ENCODE peak calls at places on chromosome 22, in six cellular contexts. I, P, K, M, E and V are unnamed samples.

GRCh38 chr22:46517255-46517761 is 20.1 kb downstream of the CELSR1 start:
- DNase-seq in I (no peak), P (no peak), E (no peak), M (no peak), K (peak; percentile 69), V (no peak)

GRCh38 chr22:23402275-23403151 is 177.6 kb downstream of the IGLL1 start:
- DNase-seq in I (peak; percentile 19), P (peak; percentile 82), K (peak; percentile 88), M (peak; percentile 84), E (no peak), V (no peak)

GRCh38 chr22:45805413-45805812 is 133.8 kb downstream of the ATXN10 start:
- DNase-seq in E (peak; percentile 72), K (no peak), P (no peak), I (no peak), M (no peak), V (no peak)

GRCh38 chr22:39178206-39179111 is 26.0 kb upstream of the CBX7 start:
- DNase-seq in M (no peak), P (no peak), K (no peak), E (peak; percentile 68), I (peak; percentile 43), V (no peak)

GRCh38 chr22:37109242-37109917 is at the start of gene TMPRSS6:
- DNase-seq in E (no peak), I (no peak), P (no peak), K (peak; percentile 72), M (no peak), V (no peak)

GRCh38 chr22:27378994-27379393 is 422.6 kb downstream of the MN1 start:
- DNase-seq in E (no peak), I (no peak), K (no peak), P (no peak), M (peak; percentile 53), V (no peak)

GRCh38 chr22:30863161-30863833 is 105.3 kb downstream of the MORC2 start:
- DNase-seq in K (peak; percentile 30), P (no peak), M (peak; percentile 3), E (no peak), I (peak; percentile 21), V (no peak)

GRCh38 chr22:25786165-25786564 is 44.2 kb downstream of the MYO18B start:
- DNase-seq in M (no peak), K (no peak), E (no peak), I (no peak), P (no peak), V (no peak)

GRCh38 chr22:30695351-30695762 is 683 bp downstream of the OSBP2 start:
- DNase-seq in P (no peak), M (peak; percentile 35), I (no peak), K (no peak), E (no peak), V (no peak)

GRCh38 chr22:46425011-46425410 is 89.5 kb downstream of the TRMU start:
- DNase-seq in P (no peak), E (peak; percentile 57), I (peak; percentile 72), K (no peak), M (no peak), V (no peak)

GRCh38 chr22:29202231-29203192 is 3.2 kb upstream of the EMID1 start:
- DNase-seq in E (no peak), P (peak; percentile 24), K (peak; percentile 84), M (no peak), I (peak; percentile 55), V (peak; percentile 42)

GRCh38 chr22:17303840-17304779 is 65.2 kb upstream of the CECR2 start:
- DNase-seq in M (no peak), P (no peak), K (no peak), E (no peak), I (no peak), V (no peak)

GRCh38 chr22:45903355-45904149 is 73.4 kb downstream of the WNT7B start:
- DNase-seq in M (peak; percentile 48), E (peak; percentile 59), I (peak; percentile 69), K (no peak), P (no peak), V (no peak)

GRCh38 chr22:30905696-30906341 is 62.8 kb downstream of the MORC2 start:
- DNase-seq in M (no peak), P (no peak), I (no peak), K (no peak), E (no peak), V (no peak)

GRCh38 chr22:38032681-38033521 is 24.3 kb upstream of the PICK1 start:
- DNase-seq in M (no peak), K (peak; percentile 43), E (peak; percentile 66), I (peak; percentile 90), P (peak; percentile 53), V (peak; percentile 38)

GRCh38 chr22:16601437-16602223 is 9.0 kb upstream of the CCT8L2 start:
- DNase-seq in M (peak; percentile 18), I (no peak), P (no peak), K (peak; percentile 83), E (peak; percentile 15), V (peak; percentile 45)

GRCh38 chr22:37442537-37442936 is 15.3 kb upstream of the ELFN2 start:
- DNase-seq in P (peak; percentile 49), I (peak; percentile 45), E (peak; percentile 35), K (no peak), M (no peak), V (no peak)

GRCh38 chr22:37237371-37238268 is 6.4 kb downstream of the RAC2 start:
- DNase-seq in I (peak; percentile 41), M (no peak), E (peak; percentile 43), K (peak; percentile 44), P (no peak), V (peak; percentile 27)

GRCh38 chr22:40345801-40346177 is 511 bp upstream of the ADSL start:
- DNase-seq in K (peak; percentile 86), I (no peak), M (no peak), P (no peak), E (no peak), V (no peak)

GRCh38 chr22:48141301-48141700 is 1378.9 kb downstream of the TBC1D22A start:
- DNase-seq in I (no peak), E (no peak), P (no peak), M (no peak), K (no peak), V (no peak)

GRCh38 chr22:21032037-21032842 is at the start of gene SLC7A4:
- DNase-seq in P (no peak), K (peak; percentile 81), M (no peak), I (no peak), E (no peak), V (peak; percentile 44)

GRCh38 chr22:46406349-46406748 is 70.8 kb downstream of the TRMU start:
- DNase-seq in M (no peak), E (no peak), I (no peak), P (no peak), K (no peak), V (no peak)

GRCh38 chr22:37184380-37184755 is 3.7 kb downstream of the C1QTNF6 start:
- DNase-seq in E (no peak), I (no peak), K (peak; percentile 38), P (no peak), M (no peak), V (peak; percentile 36)

GRCh38 chr22:33044059-33044458 is 14.1 kb downstream of the SYN3 start:
- DNase-seq in K (no peak), I (no peak), M (no peak), P (no peak), E (no peak), V (no peak)

GRCh38 chr22:35721954-35722353 is 4.3 kb downstream of the APOL5 start:
- DNase-seq in M (no peak), K (no peak), P (no peak), I (no peak), E (no peak), V (no peak)

GRCh38 chr22:35717572-35717971 is at the start of gene APOL5:
- DNase-seq in I (no peak), P (no peak), E (no peak), K (no peak), M (no peak), V (no peak)

GRCh38 chr22:35719212-35719869 is 1.7 kb downstream of the APOL5 start:
- DNase-seq in E (no peak), P (no peak), K (no peak), I (no peak), M (no peak), V (no peak)
- TF ChIP-seq CTCF in E (peak; percentile 4), P (no peak), K (no peak), I (no peak), M (no peak), V (no peak)

GRCh38 chr22:31977141-31977781 is 32.9 kb downstream of the YWHAH start:
- DNase-seq in P (peak; percentile 72), I (peak; percentile 54), M (peak; percentile 84), E (peak; percentile 73), K (peak; percentile 78), V (peak; percentile 60)
- TF ChIP-seq CTCF in P (peak; percentile 62), I (peak; percentile 78), M (peak; percentile 56), E (peak; percentile 79), K (peak; percentile 66), V (peak; percentile 75)

DNA sequence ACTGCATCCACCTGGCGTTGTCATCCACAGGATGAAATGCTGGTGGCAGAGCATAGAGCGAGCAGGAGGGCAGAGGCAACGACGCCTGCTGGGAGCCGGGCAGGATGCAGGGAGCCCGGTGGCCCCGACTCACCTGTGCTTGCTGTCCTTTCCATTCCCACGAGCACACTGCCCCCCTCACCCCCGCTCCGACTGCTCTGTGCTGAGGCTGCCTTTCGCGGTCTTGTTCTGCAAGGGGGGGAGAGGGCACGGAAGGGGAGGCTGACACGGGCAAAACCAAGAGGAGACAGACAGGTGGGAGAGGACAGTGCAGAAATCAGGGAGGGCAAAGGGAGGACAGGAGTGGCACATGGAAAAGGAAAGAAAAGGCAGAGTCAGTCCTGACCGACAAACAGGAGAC is 37.9 kb upstream of the CYP2D6 start:
- DNase-seq in M (no peak), I (no peak), P (no peak), K (no peak), E (no peak), V (no peak)
- TF ChIP-seq CTCF in M (no peak), I (no peak), P (no peak), K (no peak), E (no peak), V (no peak)

DNA sequence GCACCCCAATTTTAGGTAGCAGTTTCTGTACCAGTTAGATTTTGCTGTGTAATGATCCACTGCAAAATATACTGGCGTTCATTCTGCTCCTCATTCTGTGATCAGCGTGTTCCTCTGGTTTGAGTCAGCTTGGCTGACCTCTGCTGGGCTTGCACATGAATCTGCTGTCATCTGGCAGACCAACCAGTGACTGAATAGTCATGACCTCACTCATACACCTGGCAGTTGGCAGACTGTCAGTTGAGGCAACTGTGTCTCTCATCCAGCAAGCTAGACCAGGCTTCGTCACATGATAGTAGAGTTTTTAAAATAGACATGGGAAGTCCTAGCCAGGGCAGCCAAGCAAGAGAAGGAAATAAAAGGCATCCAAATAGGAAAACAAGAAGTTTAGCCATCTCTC is 316.3 kb upstream of the LARGE1 start:
- DNase-seq in K (no peak), E (no peak), I (no peak), P (no peak), M (no peak), V (no peak)
- TF ChIP-seq CTCF in K (no peak), E (no peak), I (no peak), P (no peak), M (no peak), V (no peak)